ENCODE peak calls at places on chromosome 17, in seven cellular contexts. V is osteocyte, K is CD14-positive monocyte, T is Calu3, W is PC-3, N is PC-9, I is lung. F is an unnamed sample.

GRCh38 chr17:38738686-38739085 is 8.5 kb downstream of the CISD3 start:
- DNase-seq in K (no peak), W (no peak), N (no peak), T (no peak), V (no peak), I (no peak), F (no peak)

GRCh38 chr17:57121308-57122042 is 36.4 kb downstream of the AKAP1 start:
- DNase-seq in I (no peak), N (peak; percentile 20), W (peak; percentile 63), K (no peak), T (peak; percentile 29), V (no peak), F (no peak)

GRCh38 chr17:1188812-1189211 is 9.0 kb upstream of the ABR start:
- DNase-seq in I (peak; percentile 85), N (no peak), T (no peak), K (peak; percentile 81), W (no peak), V (no peak), F (no peak)

GRCh38 chr17:48502312-48502711 is 28.5 kb downstream of the HOXB1 start:
- DNase-seq in K (no peak), I (no peak), V (no peak), N (no peak), W (no peak), T (no peak), F (no peak)

GRCh38 chr17:44278006-44278405 is 10.1 kb upstream of the SLC4A1 start:
- DNase-seq in V (no peak), T (no peak), W (no peak), N (no peak), I (no peak), K (no peak), F (no peak)

GRCh38 chr17:17783825-17784598 is 52.8 kb downstream of the SREBF1 start:
- DNase-seq in N (no peak), W (no peak), I (peak; percentile 54), K (no peak), V (peak; percentile 88), T (no peak), F (no peak)

GRCh38 chr17:59620518-59621259 is 994 bp downstream of the CLTC start:
- DNase-seq in K (no peak), V (no peak), T (peak; percentile 23), N (peak; percentile 40), I (peak; percentile 48), W (peak; percentile 51), F (peak; percentile 51)

GRCh38 chr17:17568772-17569195 is 22.7 kb downstream of the PEMT start:
- DNase-seq in V (no peak), K (no peak), I (peak; percentile 79), W (peak; percentile 85), T (peak; percentile 86), N (peak; percentile 81), F (peak; percentile 80)

GRCh38 chr17:60585887-60586286 is 14.1 kb upstream of the PPM1D start:
- DNase-seq in T (no peak), W (no peak), N (no peak), K (no peak), I (no peak), V (no peak), F (no peak)

GRCh38 chr17:30323262-30323894 is 10.5 kb downstream of the TMIGD1 start:
- DNase-seq in W (no peak), I (no peak), N (no peak), T (peak; percentile 14), V (peak; percentile 44), K (peak; percentile 52), F (no peak)

GRCh38 chr17:37834168-37834567 is 89.3 kb upstream of the HNF1B start:
- DNase-seq in K (no peak), T (no peak), W (no peak), V (no peak), I (no peak), N (no peak), F (no peak)

GRCh38 chr17:65121916-65122821 is 15.0 kb upstream of the RGS9 start:
- DNase-seq in T (no peak), V (no peak), W (peak; percentile 27), I (no peak), N (no peak), K (no peak), F (no peak)

GRCh38 chr17:56812971-56813388 is 20.7 kb downstream of the C17orf67 start:
- DNase-seq in T (no peak), N (no peak), I (no peak), W (no peak), V (peak; percentile 77), K (no peak), F (no peak)

GRCh38 chr17:37648555-37648954 is 5.3 kb upstream of the DDX52 start:
- DNase-seq in T (no peak), W (peak; percentile 57), I (no peak), K (no peak), V (no peak), N (no peak), F (no peak)

GRCh38 chr17:17511971-17512858 is 16.0 kb upstream of the RASD1 start:
- DNase-seq in K (peak; percentile 36), W (peak; percentile 97), T (peak; percentile 50), V (no peak), N (peak; percentile 95), I (no peak), F (no peak)

GRCh38 chr17:17156107-17156506 is 50.0 kb downstream of the PLD6 start:
- DNase-seq in T (no peak), V (no peak), N (no peak), W (peak; percentile 83), K (no peak), I (no peak), F (no peak)

GRCh38 chr17:32102697-32103096 is 39.6 kb upstream of the RHOT1 start:
- DNase-seq in I (no peak), K (no peak), T (no peak), V (peak; percentile 51), W (no peak), N (no peak), F (no peak)

GRCh38 chr17:40703652-40704051 is at the start of gene KRT24:
- DNase-seq in K (no peak), I (no peak), T (no peak), N (no peak), W (no peak), V (no peak), F (no peak)

GRCh38 chr17:40727447-40728231 is 24.1 kb upstream of the KRT24 start:
- DNase-seq in T (peak; percentile 56), N (peak; percentile 10), W (peak; percentile 64), I (no peak), K (no peak), V (no peak), F (peak; percentile 47)

GRCh38 chr17:73348018-73348823 is 36.4 kb upstream of the CDC42EP4 start:
- DNase-seq in K (no peak), N (no peak), W (no peak), I (no peak), T (no peak), V (no peak), F (no peak)
- TF ChIP-seq CTCF in K (no peak), N (no peak), W (no peak), I (no peak), T (no peak), V (no peak), F (no peak)

DNA sequence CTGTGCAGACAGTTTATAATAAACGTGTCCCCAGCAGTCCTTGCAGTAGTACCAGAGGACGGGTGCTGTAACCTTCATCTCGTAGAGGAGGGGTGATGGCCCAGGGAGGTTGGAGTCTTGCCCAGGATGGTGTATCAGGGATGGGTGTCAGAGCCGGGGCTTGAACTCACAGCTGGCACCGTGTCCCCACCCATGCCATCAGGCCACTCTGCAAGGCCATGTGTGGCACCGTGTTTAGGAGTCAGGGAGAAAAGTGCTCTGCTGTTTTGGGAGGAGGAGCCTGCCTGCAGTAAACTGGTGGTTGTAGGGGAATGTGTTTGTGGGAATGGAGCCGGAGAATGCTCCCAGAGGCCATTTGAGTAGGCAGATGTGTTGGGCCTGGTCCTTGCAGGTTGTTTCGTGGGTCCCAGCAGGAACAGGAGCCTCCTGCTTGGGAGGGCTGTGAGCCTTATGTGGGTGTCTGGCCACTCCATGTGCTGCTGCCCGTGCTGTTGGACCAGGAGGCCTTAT is 1.7 kb downstream of the ADORA2B start:
- DNase-seq in V (no peak), N (no peak), K (no peak), W (peak; percentile 60), T (no peak), I (no peak), F (no peak)
- TF ChIP-seq CTCF in V (no peak), N (no peak), K (no peak), W (no peak), T (no peak), I (no peak), F (no peak)

GRCh38 chr17:19718041-19718612 is 1.7 kb upstream of the SLC47A2 start:
- DNase-seq in K (no peak), W (no peak), T (no peak), V (no peak), I (no peak), N (no peak), F (no peak)

GRCh38 chr17:19720210-19720475 is 3.8 kb upstream of the SLC47A2 start:
- DNase-seq in K (no peak), T (no peak), N (no peak), W (no peak), V (no peak), I (no peak), F (no peak)

GRCh38 chr17:19717411-19717908 is 1.1 kb upstream of the SLC47A2 start:
- DNase-seq in T (no peak), N (peak; percentile 52), V (no peak), W (no peak), K (no peak), I (no peak), F (no peak)

GRCh38 chr17:19719365-19720209 is 3.2 kb upstream of the SLC47A2 start:
- DNase-seq in T (no peak), K (no peak), N (peak; percentile 61), W (peak; percentile 91), I (no peak), V (no peak), F (no peak)

DNA sequence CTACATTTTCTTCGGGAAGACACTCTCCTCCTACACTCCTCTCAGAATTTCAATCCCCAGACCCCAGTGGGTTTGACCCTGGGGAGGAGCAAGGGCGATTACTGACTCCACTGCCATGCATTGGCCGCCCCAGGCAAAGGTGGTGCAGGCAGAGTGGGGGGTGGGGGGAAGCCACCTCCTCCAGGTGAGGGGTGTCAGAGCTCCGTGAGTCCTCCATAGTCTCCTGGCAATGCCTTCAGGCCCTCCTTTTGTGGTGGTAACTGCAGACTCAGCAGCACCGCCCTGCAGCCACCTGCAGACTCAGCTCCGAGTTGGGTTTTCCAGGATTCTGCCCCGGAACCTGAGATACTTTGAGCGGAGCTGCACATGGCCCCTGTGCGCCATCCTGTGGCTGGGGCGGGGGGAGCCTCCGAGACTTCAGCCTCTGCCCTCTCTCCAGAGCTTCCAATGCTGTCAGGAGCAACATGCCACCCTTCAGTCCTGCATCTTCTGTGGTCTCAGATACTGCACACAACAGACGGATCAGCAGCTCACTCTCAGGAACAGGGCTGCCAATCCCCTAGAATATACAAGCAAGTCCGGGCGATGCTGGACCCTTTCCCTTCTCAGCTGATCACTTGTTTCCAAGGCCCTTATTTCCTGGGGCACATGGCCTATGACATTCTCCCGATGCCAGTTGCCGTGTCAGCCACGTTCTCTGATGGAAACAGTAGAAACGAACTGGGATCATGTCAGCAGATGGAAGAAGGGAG is 2.4 kb upstream of the SLC47A2 start:
- DNase-seq in V (no peak), K (no peak), T (no peak), I (no peak), N (peak; percentile 50), W (peak; percentile 53), F (no peak)
- TF ChIP-seq CTCF in V (peak; percentile 23), K (no peak), T (no peak), I (no peak), N (peak; percentile 52), W (peak; percentile 64), F (peak; percentile 1)

GRCh38 chr17:81258292-81258691 is 19.2 kb downstream of the NDUFAF8 start:
- DNase-seq in W (no peak), V (no peak), N (no peak), K (no peak), I (no peak), T (no peak), F (no peak)
- TF ChIP-seq CTCF in W (no peak), V (no peak), N (no peak), K (no peak), I (no peak), T (no peak), F (no peak)

F was measured in GM10248.